ENCODE peak calls at places on chromosomes 16 and 17, in seven cellular contexts. One of them, this sample, is unnamed. For H3K4me1, the result is how much of the 10 kb centered on the place peaks cover.

GRCh38 chr17:50129946-50130777 is at the start of gene SAMD14:
- DNase-seq in mesendoderm: peak
- DNase-seq in colonic mucosa: no peak
- DNase-seq in fibroblast of lung: peak
- DNase-seq in sigmoid colon: no peak
- DNase-seq in GM23248: peak
- DNase-seq in mucosa of descending colon: no peak
- DNase-seq in this sample: no peak

GRCh38 chr17:35864853-35865252 is 3.8 kb downstream of the HEATR9 start:
- DNase-seq in mesendoderm: no peak
- DNase-seq in colonic mucosa: no peak
- DNase-seq in fibroblast of lung: no peak
- DNase-seq in sigmoid colon: no peak
- DNase-seq in GM23248: no peak
- DNase-seq in mucosa of descending colon: no peak
- DNase-seq in this sample: no peak

GRCh38 chr16:29852654-29853053 is 10.4 kb downstream of the CDIPT start:
- DNase-seq in mesendoderm: no peak
- DNase-seq in colonic mucosa: no peak
- DNase-seq in fibroblast of lung: peak
- DNase-seq in sigmoid colon: peak
- DNase-seq in GM23248: peak
- DNase-seq in mucosa of descending colon: no peak
- DNase-seq in this sample: no peak

GRCh38 chr16:27539120-27539519 is 10.6 kb downstream of the GTF3C1 start:
- DNase-seq in mesendoderm: no peak
- DNase-seq in colonic mucosa: no peak
- DNase-seq in fibroblast of lung: no peak
- DNase-seq in sigmoid colon: no peak
- DNase-seq in GM23248: no peak
- DNase-seq in mucosa of descending colon: no peak
- DNase-seq in this sample: no peak

GRCh38 chr16:1379054-1379862 is 27.5 kb downstream of the GNPTG start:
- DNase-seq in mesendoderm: peak
- DNase-seq in colonic mucosa: peak
- DNase-seq in fibroblast of lung: peak
- DNase-seq in sigmoid colon: peak
- DNase-seq in GM23248: peak
- DNase-seq in mucosa of descending colon: peak
- DNase-seq in this sample: peak

GRCh38 chr17:12104831-12105230 is 84.2 kb downstream of the MAP2K4 start:
- DNase-seq in mesendoderm: no peak
- DNase-seq in colonic mucosa: no peak
- DNase-seq in fibroblast of lung: no peak
- DNase-seq in sigmoid colon: no peak
- DNase-seq in GM23248: no peak
- DNase-seq in mucosa of descending colon: no peak
- DNase-seq in this sample: no peak

GRCh38 chr17:59914274-59914854 is 21.4 kb downstream of the RPS6KB1 start:
- DNase-seq in mesendoderm: peak
- DNase-seq in colonic mucosa: no peak
- DNase-seq in fibroblast of lung: peak
- DNase-seq in sigmoid colon: no peak
- DNase-seq in GM23248: peak
- DNase-seq in mucosa of descending colon: no peak
- DNase-seq in this sample: no peak

GRCh38 chr16:18801197-18801972 is at the start of gene ARL6IP1:
- DNase-seq in mesendoderm: peak
- DNase-seq in colonic mucosa: peak
- DNase-seq in fibroblast of lung: peak
- DNase-seq in sigmoid colon: peak
- DNase-seq in GM23248: peak
- DNase-seq in mucosa of descending colon: peak
- DNase-seq in this sample: peak

GRCh38 chr17:75440738-75441448 is 15.5 kb upstream of the TMEM94 start:
- DNase-seq in mesendoderm: no peak
- DNase-seq in colonic mucosa: no peak
- DNase-seq in fibroblast of lung: peak
- DNase-seq in sigmoid colon: no peak
- DNase-seq in GM23248: no peak
- DNase-seq in mucosa of descending colon: no peak
- DNase-seq in this sample: no peak

GRCh38 chr16:54655171-54655590 is 275.5 kb upstream of the IRX5 start:
- DNase-seq in mesendoderm: peak
- DNase-seq in colonic mucosa: no peak
- DNase-seq in fibroblast of lung: peak
- DNase-seq in sigmoid colon: no peak
- DNase-seq in GM23248: peak
- DNase-seq in mucosa of descending colon: no peak
- DNase-seq in this sample: no peak

GRCh38 chr17:35811759-35812158 is 2.5 kb downstream of the TAF15 start:
- DNase-seq in mesendoderm: no peak
- DNase-seq in colonic mucosa: no peak
- DNase-seq in fibroblast of lung: no peak
- DNase-seq in sigmoid colon: no peak
- DNase-seq in GM23248: no peak
- DNase-seq in mucosa of descending colon: no peak
- DNase-seq in this sample: no peak

GRCh38 chr16:23595246-23595950 is 718 bp downstream of the NDUFAB1 start:
- DNase-seq in mesendoderm: peak
- DNase-seq in colonic mucosa: peak
- DNase-seq in fibroblast of lung: no peak
- DNase-seq in sigmoid colon: no peak
- DNase-seq in GM23248: peak
- DNase-seq in mucosa of descending colon: no peak
- DNase-seq in this sample: no peak

GRCh38 chr17:76171701-76172100 is 30.7 kb upstream of the FOXJ1 start:
- DNase-seq in mesendoderm: no peak
- DNase-seq in colonic mucosa: no peak
- DNase-seq in fibroblast of lung: no peak
- DNase-seq in sigmoid colon: no peak
- DNase-seq in GM23248: no peak
- DNase-seq in mucosa of descending colon: no peak
- DNase-seq in this sample: no peak

GRCh38 chr17:2815781-2816185 is 19.5 kb downstream of the RAP1GAP2 start:
- DNase-seq in mesendoderm: peak
- DNase-seq in colonic mucosa: no peak
- DNase-seq in fibroblast of lung: no peak
- DNase-seq in sigmoid colon: no peak
- DNase-seq in GM23248: no peak
- DNase-seq in mucosa of descending colon: no peak
- DNase-seq in this sample: no peak

GRCh38 chr16:62642677-62643076 is 606.4 kb upstream of the CDH8 start:
- DNase-seq in mesendoderm: no peak
- DNase-seq in colonic mucosa: no peak
- DNase-seq in fibroblast of lung: no peak
- DNase-seq in sigmoid colon: no peak
- DNase-seq in GM23248: no peak
- DNase-seq in mucosa of descending colon: no peak
- DNase-seq in this sample: no peak

GRCh38 chr16:87816507-87817100 is 50.8 kb upstream of the KLHDC4 start:
- DNase-seq in mesendoderm: no peak
- DNase-seq in colonic mucosa: no peak
- DNase-seq in fibroblast of lung: no peak
- DNase-seq in sigmoid colon: no peak
- DNase-seq in GM23248: no peak
- DNase-seq in mucosa of descending colon: no peak
- DNase-seq in this sample: no peak

GRCh38 chr16:49093939-49094338 is 187.7 kb downstream of the CBLN1 start:
- DNase-seq in mesendoderm: no peak
- DNase-seq in colonic mucosa: no peak
- DNase-seq in fibroblast of lung: no peak
- DNase-seq in sigmoid colon: no peak
- DNase-seq in GM23248: no peak
- DNase-seq in mucosa of descending colon: no peak
- DNase-seq in this sample: no peak
- H3K4me3 ChIP-seq in mesendoderm: no peak
- H3K4me3 ChIP-seq in colonic mucosa: no peak
- H3K4me3 ChIP-seq in fibroblast of lung: no peak
- H3K4me3 ChIP-seq in sigmoid colon: no peak
- H3K4me3 ChIP-seq in GM23248: no peak
- H3K4me3 ChIP-seq in mucosa of descending colon: no peak
- H3K4me3 ChIP-seq in this sample: no peak

DNA sequence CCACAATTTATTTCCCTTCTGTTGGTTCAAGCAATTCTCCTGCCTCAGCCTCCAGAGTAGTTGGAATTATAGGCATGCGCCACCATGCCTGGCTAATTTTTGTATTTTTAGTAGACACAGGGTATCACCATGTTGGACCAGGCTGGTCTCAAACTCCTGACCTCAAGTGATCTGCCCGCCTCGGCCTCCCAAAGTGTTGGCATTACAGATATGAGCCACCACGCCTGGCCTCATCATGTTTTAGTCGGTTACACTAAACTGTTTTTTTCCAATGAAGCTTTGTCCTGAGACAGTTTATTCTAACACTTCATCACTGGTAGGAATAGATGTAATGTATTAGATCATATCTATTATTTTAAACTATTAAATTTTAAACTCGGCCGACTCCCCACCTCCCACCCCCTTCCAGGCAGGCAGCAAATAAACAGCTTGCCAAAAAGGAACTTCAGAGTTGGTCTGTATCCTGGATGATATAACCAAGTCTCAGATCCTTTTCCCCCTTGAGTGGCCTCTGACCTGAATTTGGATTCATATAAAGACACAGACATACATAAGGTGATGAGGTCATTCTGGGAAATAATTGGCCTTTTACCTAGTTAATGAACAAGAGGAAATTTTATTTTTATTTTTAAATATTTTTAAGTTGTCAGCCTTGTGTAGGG is 18.4 kb upstream of the CORO6 start:
- DNase-seq in mesendoderm: no peak
- DNase-seq in colonic mucosa: no peak
- DNase-seq in fibroblast of lung: no peak
- DNase-seq in sigmoid colon: no peak
- DNase-seq in GM23248: no peak
- DNase-seq in mucosa of descending colon: no peak
- DNase-seq in this sample: no peak
- H3K4me1 ChIP-seq in mesendoderm: under half
- H3K4me1 ChIP-seq in colonic mucosa: under half
- H3K4me1 ChIP-seq in fibroblast of lung: under half
- H3K4me1 ChIP-seq in sigmoid colon: under half
- H3K4me1 ChIP-seq in GM23248: under half
- H3K4me1 ChIP-seq in mucosa of descending colon: under half
- H3K4me1 ChIP-seq in this sample: under half

GRCh38 chr17:7439462-7440112 is at the start of gene FGF11:
- DNase-seq in mesendoderm: no peak
- DNase-seq in colonic mucosa: no peak
- DNase-seq in fibroblast of lung: no peak
- DNase-seq in sigmoid colon: no peak
- DNase-seq in GM23248: peak
- DNase-seq in mucosa of descending colon: no peak
- DNase-seq in this sample: no peak
- H3K4me3 ChIP-seq in mesendoderm: peak
- H3K4me3 ChIP-seq in colonic mucosa: peak
- H3K4me3 ChIP-seq in fibroblast of lung: peak
- H3K4me3 ChIP-seq in sigmoid colon: peak
- H3K4me3 ChIP-seq in GM23248: peak
- H3K4me3 ChIP-seq in mucosa of descending colon: no peak
- H3K4me3 ChIP-seq in this sample: peak

GRCh38 chr17:40113110-40113960 is 8.4 kb upstream of the MSL1 start:
- DNase-seq in mesendoderm: peak
- DNase-seq in colonic mucosa: peak
- DNase-seq in fibroblast of lung: peak
- DNase-seq in sigmoid colon: peak
- DNase-seq in GM23248: peak
- DNase-seq in mucosa of descending colon: peak
- DNase-seq in this sample: peak
- H3K4me1 ChIP-seq in mesendoderm: under half
- H3K4me1 ChIP-seq in colonic mucosa: under half
- H3K4me1 ChIP-seq in fibroblast of lung: under half
- H3K4me1 ChIP-seq in sigmoid colon: under half
- H3K4me1 ChIP-seq in GM23248: half or more
- H3K4me1 ChIP-seq in mucosa of descending colon: half or more
- H3K4me1 ChIP-seq in this sample: half or more

GRCh38 chr16:9047689-9048301 is 43.6 kb upstream of the HAPSTR1 start:
- DNase-seq in mesendoderm: peak
- DNase-seq in colonic mucosa: peak
- DNase-seq in fibroblast of lung: peak
- DNase-seq in sigmoid colon: peak
- DNase-seq in GM23248: peak
- DNase-seq in mucosa of descending colon: peak
- DNase-seq in this sample: peak

GRCh38 chr16:9050102-9050830 is 41.2 kb upstream of the HAPSTR1 start:
- DNase-seq in mesendoderm: peak
- DNase-seq in colonic mucosa: no peak
- DNase-seq in fibroblast of lung: peak
- DNase-seq in sigmoid colon: no peak
- DNase-seq in GM23248: peak
- DNase-seq in mucosa of descending colon: no peak
- DNase-seq in this sample: no peak

GRCh38 chr16:9049241-9049640 is 42.2 kb upstream of the HAPSTR1 start:
- DNase-seq in mesendoderm: no peak
- DNase-seq in colonic mucosa: no peak
- DNase-seq in fibroblast of lung: peak
- DNase-seq in sigmoid colon: no peak
- DNase-seq in GM23248: peak
- DNase-seq in mucosa of descending colon: no peak
- DNase-seq in this sample: no peak

GRCh38 chr16:9046667-9047055 is 44.8 kb upstream of the HAPSTR1 start:
- DNase-seq in mesendoderm: no peak
- DNase-seq in colonic mucosa: no peak
- DNase-seq in fibroblast of lung: no peak
- DNase-seq in sigmoid colon: no peak
- DNase-seq in GM23248: no peak
- DNase-seq in mucosa of descending colon: no peak
- DNase-seq in this sample: no peak

DNA sequence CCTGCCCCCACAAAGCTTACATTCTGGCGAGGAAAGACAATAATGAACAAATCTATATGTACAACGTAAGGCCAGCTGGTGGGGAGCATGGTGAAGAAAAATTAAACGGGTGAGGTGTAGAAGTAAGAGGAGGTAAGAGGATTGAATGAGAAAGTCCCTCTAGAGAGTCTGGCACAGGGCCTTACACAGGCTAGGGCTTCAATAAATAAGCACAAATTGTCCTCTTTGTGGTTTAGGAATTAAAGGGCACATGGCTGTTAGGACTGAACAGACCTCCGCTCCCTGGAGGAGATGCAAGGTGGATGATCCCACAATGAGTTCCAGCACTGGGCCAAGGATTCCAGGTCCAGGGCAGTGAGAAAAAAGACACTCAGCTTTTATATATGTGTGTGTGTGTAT is 43.1 kb upstream of the HAPSTR1 start:
- DNase-seq in mesendoderm: no peak
- DNase-seq in colonic mucosa: no peak
- DNase-seq in fibroblast of lung: peak
- DNase-seq in sigmoid colon: no peak
- DNase-seq in GM23248: peak
- DNase-seq in mucosa of descending colon: no peak
- DNase-seq in this sample: no peak
- H3K4me3 ChIP-seq in mesendoderm: no peak
- H3K4me3 ChIP-seq in colonic mucosa: no peak
- H3K4me3 ChIP-seq in fibroblast of lung: no peak
- H3K4me3 ChIP-seq in sigmoid colon: no peak
- H3K4me3 ChIP-seq in GM23248: no peak
- H3K4me3 ChIP-seq in mucosa of descending colon: no peak
- H3K4me3 ChIP-seq in this sample: no peak

GRCh38 chr17:46085522-46085921 is 86.5 kb downstream of the STH start:
- DNase-seq in mesendoderm: no peak
- DNase-seq in colonic mucosa: no peak
- DNase-seq in fibroblast of lung: no peak
- DNase-seq in sigmoid colon: no peak
- DNase-seq in GM23248: no peak
- DNase-seq in mucosa of descending colon: no peak
- DNase-seq in this sample: no peak
- H3K4me1 ChIP-seq in mesendoderm: under half
- H3K4me1 ChIP-seq in colonic mucosa: under half
- H3K4me1 ChIP-seq in fibroblast of lung: under half
- H3K4me1 ChIP-seq in sigmoid colon: under half
- H3K4me1 ChIP-seq in GM23248: under half
- H3K4me1 ChIP-seq in mucosa of descending colon: under half
- H3K4me1 ChIP-seq in this sample: under half